ENCODE peak calls at places on chromosomes 6 and 20, in five cellular contexts. One of them, this sample, is unnamed.

GRCh38 chr6:154986787-154987235 is 8.3 kb upstream of the TIAM2 start:
- DNase-seq in AG09309: no peak
- DNase-seq in cardiac fibroblast: no peak
- DNase-seq in tibial artery: no peak
- DNase-seq in choroid plexus epithelial cell: peak
- DNase-seq in this sample: no peak

GRCh38 chr6:30411515-30412207 is 66.7 kb downstream of the RPP21 start:
- DNase-seq in AG09309: peak
- DNase-seq in cardiac fibroblast: peak
- DNase-seq in tibial artery: no peak
- DNase-seq in choroid plexus epithelial cell: peak
- DNase-seq in this sample: peak

GRCh38 chr6:146851837-146852236 is 253.1 kb downstream of the ADGB start:
- DNase-seq in AG09309: peak
- DNase-seq in cardiac fibroblast: peak
- DNase-seq in tibial artery: no peak
- DNase-seq in choroid plexus epithelial cell: peak
- DNase-seq in this sample: no peak

GRCh38 chr6:18444176-18444575 is 57.0 kb downstream of the RNF144B start:
- DNase-seq in AG09309: no peak
- DNase-seq in cardiac fibroblast: no peak
- DNase-seq in tibial artery: no peak
- DNase-seq in choroid plexus epithelial cell: no peak
- DNase-seq in this sample: peak

GRCh38 chr6:169035381-169036280 is 218.0 kb downstream of the THBS2 start:
- DNase-seq in AG09309: peak
- DNase-seq in cardiac fibroblast: peak
- DNase-seq in tibial artery: no peak
- DNase-seq in choroid plexus epithelial cell: peak
- DNase-seq in this sample: peak

GRCh38 chr6:24757610-24758009 is 17.1 kb upstream of the GMNN start:
- DNase-seq in AG09309: no peak
- DNase-seq in cardiac fibroblast: no peak
- DNase-seq in tibial artery: no peak
- DNase-seq in choroid plexus epithelial cell: no peak
- DNase-seq in this sample: no peak

GRCh38 chr6:4973972-4974885 is 29.6 kb downstream of the RPP40 start:
- DNase-seq in AG09309: peak
- DNase-seq in cardiac fibroblast: peak
- DNase-seq in tibial artery: peak
- DNase-seq in choroid plexus epithelial cell: peak
- DNase-seq in this sample: peak

GRCh38 chr6:121434037-121434770 is 1.2 kb upstream of the GJA1 start:
- DNase-seq in AG09309: peak
- DNase-seq in cardiac fibroblast: no peak
- DNase-seq in tibial artery: no peak
- DNase-seq in choroid plexus epithelial cell: no peak
- DNase-seq in this sample: no peak

GRCh38 chr20:51360451-51361230 is 181.9 kb downstream of the NFATC2 start:
- DNase-seq in AG09309: peak
- DNase-seq in cardiac fibroblast: peak
- DNase-seq in tibial artery: no peak
- DNase-seq in choroid plexus epithelial cell: peak
- DNase-seq in this sample: peak

GRCh38 chr6:26254666-26255176 is 110.3 kb upstream of the BTN3A2 start:
- DNase-seq in AG09309: no peak
- DNase-seq in cardiac fibroblast: no peak
- DNase-seq in tibial artery: no peak
- DNase-seq in choroid plexus epithelial cell: no peak
- DNase-seq in this sample: no peak

GRCh38 chr20:51953731-51954340 is 151.5 kb upstream of the SALL4 start:
- DNase-seq in AG09309: no peak
- DNase-seq in cardiac fibroblast: no peak
- DNase-seq in tibial artery: no peak
- DNase-seq in choroid plexus epithelial cell: no peak
- DNase-seq in this sample: no peak

GRCh38 chr20:41734506-41734945 is 116.3 kb upstream of the CHD6 start:
- DNase-seq in AG09309: no peak
- DNase-seq in cardiac fibroblast: peak
- DNase-seq in tibial artery: no peak
- DNase-seq in choroid plexus epithelial cell: peak
- DNase-seq in this sample: no peak

GRCh38 chr6:69022991-69023390 is 387.9 kb downstream of the ADGRB3 start:
- DNase-seq in AG09309: peak
- DNase-seq in cardiac fibroblast: peak
- DNase-seq in tibial artery: no peak
- DNase-seq in choroid plexus epithelial cell: peak
- DNase-seq in this sample: no peak

GRCh38 chr6:111210074-111210729 is 122.9 kb downstream of the SLC16A10 start:
- DNase-seq in AG09309: peak
- DNase-seq in cardiac fibroblast: peak
- DNase-seq in tibial artery: no peak
- DNase-seq in choroid plexus epithelial cell: peak
- DNase-seq in this sample: no peak

GRCh38 chr20:8512003-8512402 is 379.9 kb downstream of the PLCB1 start:
- DNase-seq in AG09309: no peak
- DNase-seq in cardiac fibroblast: no peak
- DNase-seq in tibial artery: no peak
- DNase-seq in choroid plexus epithelial cell: no peak
- DNase-seq in this sample: no peak

GRCh38 chr20:6164421-6165341 is 41.9 kb upstream of the FERMT1 start:
- DNase-seq in AG09309: no peak
- DNase-seq in cardiac fibroblast: peak
- DNase-seq in tibial artery: no peak
- DNase-seq in choroid plexus epithelial cell: peak
- DNase-seq in this sample: no peak

GRCh38 chr20:52047811-52048302 is 143.7 kb downstream of the ZFP64 start:
- DNase-seq in AG09309: no peak
- DNase-seq in cardiac fibroblast: peak
- DNase-seq in tibial artery: no peak
- DNase-seq in choroid plexus epithelial cell: peak
- DNase-seq in this sample: no peak

GRCh38 chr6:113719545-113719944 is 137.6 kb upstream of the MARCKS start:
- DNase-seq in AG09309: no peak
- DNase-seq in cardiac fibroblast: peak
- DNase-seq in tibial artery: no peak
- DNase-seq in choroid plexus epithelial cell: peak
- DNase-seq in this sample: no peak

GRCh38 chr20:42701948-42702347 is 487.8 kb downstream of the PTPRT start:
- DNase-seq in AG09309: no peak
- DNase-seq in cardiac fibroblast: no peak
- DNase-seq in tibial artery: no peak
- DNase-seq in choroid plexus epithelial cell: no peak
- DNase-seq in this sample: no peak

DNA sequence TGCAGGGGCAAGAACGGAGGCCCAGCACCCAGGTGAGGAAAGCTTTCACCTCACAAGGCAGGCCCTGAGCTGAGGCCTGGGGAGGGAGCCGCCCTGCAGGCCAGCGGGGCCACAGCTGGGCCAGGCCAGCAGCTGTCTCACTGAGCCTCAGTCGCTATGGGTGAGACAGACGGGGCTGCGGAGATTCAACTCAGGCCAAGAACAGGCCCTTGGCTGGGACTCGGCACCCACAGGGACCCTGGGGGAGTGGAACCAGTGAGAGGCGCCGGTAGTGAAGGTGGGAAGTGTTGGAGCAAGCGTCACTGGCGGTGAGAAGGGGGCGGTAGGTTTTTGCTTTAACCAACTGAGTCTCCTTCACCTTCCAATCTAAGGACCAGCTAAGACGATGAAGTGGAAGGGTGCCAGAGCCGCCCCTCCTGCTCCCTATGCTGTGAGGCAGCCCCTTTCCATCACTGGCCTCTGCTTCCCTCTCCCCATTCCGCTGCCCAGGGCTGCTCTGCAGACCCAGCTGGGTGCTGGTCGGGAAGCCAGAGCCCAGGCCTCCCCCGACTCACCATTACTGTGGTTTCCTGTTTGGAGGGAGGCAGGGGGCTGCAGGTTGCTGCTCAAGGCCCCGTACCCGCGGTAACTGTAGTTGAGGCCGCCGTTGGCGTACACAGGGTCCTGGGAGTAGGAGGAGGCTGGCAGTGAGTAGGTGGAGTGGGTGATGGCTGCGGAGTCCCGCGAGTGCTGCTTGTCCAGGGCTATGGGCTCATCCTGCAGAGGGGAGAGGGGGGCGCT is 93.7 kb downstream of the ASXL1 start:
- DNase-seq in AG09309: no peak
- DNase-seq in cardiac fibroblast: no peak
- DNase-seq in tibial artery: no peak
- DNase-seq in choroid plexus epithelial cell: no peak
- DNase-seq in this sample: no peak
- TF ChIP-seq CTCF in AG09309: no peak
- TF ChIP-seq CTCF in cardiac fibroblast: no peak
- TF ChIP-seq CTCF in tibial artery: no peak
- TF ChIP-seq CTCF in choroid plexus epithelial cell: no peak
- TF ChIP-seq CTCF in this sample: no peak

GRCh38 chr6:43125555-43125954 is 45.5 kb upstream of the SRF start:
- DNase-seq in AG09309: no peak
- DNase-seq in cardiac fibroblast: peak
- DNase-seq in tibial artery: no peak
- DNase-seq in choroid plexus epithelial cell: peak
- DNase-seq in this sample: no peak

GRCh38 chr6:43125119-43125518 is 46.0 kb upstream of the SRF start:
- DNase-seq in AG09309: peak
- DNase-seq in cardiac fibroblast: peak
- DNase-seq in tibial artery: no peak
- DNase-seq in choroid plexus epithelial cell: peak
- DNase-seq in this sample: no peak

GRCh38 chr6:43127180-43127579 is 43.9 kb upstream of the SRF start:
- DNase-seq in AG09309: no peak
- DNase-seq in cardiac fibroblast: no peak
- DNase-seq in tibial artery: no peak
- DNase-seq in choroid plexus epithelial cell: no peak
- DNase-seq in this sample: no peak

GRCh38 chr6:43128926-43129325 is 42.1 kb upstream of the SRF start:
- DNase-seq in AG09309: no peak
- DNase-seq in cardiac fibroblast: no peak
- DNase-seq in tibial artery: no peak
- DNase-seq in choroid plexus epithelial cell: no peak
- DNase-seq in this sample: no peak

DNA sequence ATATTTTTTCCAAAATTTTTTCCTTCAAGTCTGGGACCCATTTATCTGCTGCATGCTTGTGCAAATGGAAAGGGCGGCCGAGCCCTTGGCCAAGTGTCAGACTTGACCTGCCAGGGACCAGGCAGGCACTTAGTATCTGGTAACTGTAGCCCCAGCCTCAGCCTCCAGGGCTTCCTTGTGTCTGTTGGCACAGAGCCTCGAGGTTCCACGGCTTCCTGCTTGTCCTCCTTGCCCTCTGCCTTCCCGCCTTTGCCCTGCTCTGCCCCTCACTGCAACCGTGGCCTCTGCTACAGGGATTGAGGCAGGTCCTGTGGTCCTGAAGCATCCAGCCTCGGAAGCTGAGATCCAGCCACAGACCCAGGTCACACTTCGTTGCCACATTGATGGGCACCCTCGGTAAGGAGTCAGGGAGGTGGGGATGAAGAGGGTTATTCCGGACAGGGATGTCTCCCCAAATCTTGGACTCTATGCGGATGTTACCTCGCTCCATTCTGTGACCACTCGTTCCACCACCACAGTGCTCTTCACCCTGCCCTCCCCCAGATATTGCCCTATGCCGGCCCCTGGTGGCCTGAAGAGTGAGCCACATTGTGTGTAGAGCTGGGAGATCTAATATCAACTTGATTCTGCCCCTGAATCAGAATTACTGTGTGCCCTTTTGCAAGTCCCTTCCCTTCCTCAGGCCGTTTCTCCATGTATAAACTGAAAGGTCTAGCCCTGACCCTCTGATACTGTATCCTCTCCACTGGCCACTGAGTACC is 41.5 kb upstream of the SRF start:
- DNase-seq in AG09309: no peak
- DNase-seq in cardiac fibroblast: peak
- DNase-seq in tibial artery: no peak
- DNase-seq in choroid plexus epithelial cell: peak
- DNase-seq in this sample: no peak
- TF ChIP-seq CTCF in AG09309: peak
- TF ChIP-seq CTCF in cardiac fibroblast: peak
- TF ChIP-seq CTCF in tibial artery: peak
- TF ChIP-seq CTCF in choroid plexus epithelial cell: peak
- TF ChIP-seq CTCF in this sample: peak

GRCh38 chr20:45445805-45446562 is 23.6 kb upstream of the WFDC2 start:
- DNase-seq in AG09309: no peak
- DNase-seq in cardiac fibroblast: peak
- DNase-seq in tibial artery: no peak
- DNase-seq in choroid plexus epithelial cell: peak
- DNase-seq in this sample: no peak
- TF ChIP-seq CTCF in AG09309: peak
- TF ChIP-seq CTCF in cardiac fibroblast: peak
- TF ChIP-seq CTCF in tibial artery: no peak
- TF ChIP-seq CTCF in choroid plexus epithelial cell: peak
- TF ChIP-seq CTCF in this sample: peak

GRCh38 chr6:20907486-20908071 is 373.3 kb downstream of the CDKAL1 start:
- DNase-seq in AG09309: no peak
- DNase-seq in cardiac fibroblast: no peak
- DNase-seq in tibial artery: no peak
- DNase-seq in choroid plexus epithelial cell: no peak
- DNase-seq in this sample: no peak
- TF ChIP-seq CTCF in AG09309: no peak
- TF ChIP-seq CTCF in cardiac fibroblast: no peak
- TF ChIP-seq CTCF in tibial artery: no peak
- TF ChIP-seq CTCF in choroid plexus epithelial cell: no peak
- TF ChIP-seq CTCF in this sample: no peak

GRCh38 chr20:60091284-60091683 is 133.1 kb downstream of the CDH26 start:
- DNase-seq in AG09309: no peak
- DNase-seq in cardiac fibroblast: no peak
- DNase-seq in tibial artery: no peak
- DNase-seq in choroid plexus epithelial cell: no peak
- DNase-seq in this sample: no peak
- TF ChIP-seq CTCF in AG09309: no peak
- TF ChIP-seq CTCF in cardiac fibroblast: no peak
- TF ChIP-seq CTCF in tibial artery: no peak
- TF ChIP-seq CTCF in choroid plexus epithelial cell: no peak
- TF ChIP-seq CTCF in this sample: no peak

GRCh38 chr6:62889240-62889639 is 322.0 kb upstream of the FKBP1C start:
- DNase-seq in AG09309: no peak
- DNase-seq in cardiac fibroblast: no peak
- DNase-seq in tibial artery: no peak
- DNase-seq in choroid plexus epithelial cell: no peak
- DNase-seq in this sample: no peak

GRCh38 chr6:62891065-62891647 is 320.1 kb upstream of the FKBP1C start:
- DNase-seq in AG09309: no peak
- DNase-seq in cardiac fibroblast: peak
- DNase-seq in tibial artery: no peak
- DNase-seq in choroid plexus epithelial cell: peak
- DNase-seq in this sample: no peak
- TF ChIP-seq CTCF in AG09309: no peak
- TF ChIP-seq CTCF in cardiac fibroblast: peak
- TF ChIP-seq CTCF in tibial artery: no peak
- TF ChIP-seq CTCF in choroid plexus epithelial cell: peak
- TF ChIP-seq CTCF in this sample: peak